ENCODE peak calls at places on chromosomes 16 and 17, in six cellular contexts. I is gastrocnemius medialis, V is PC-3, B is tibial artery, P is mucosa of descending colon, U is suprapubic skin. G is an unnamed sample.

GRCh38 chr16:68005786-68006286 is 6.6 kb upstream of the DPEP2 start:
- DNase-seq in I (peak; percentile 45), V (no peak), B (peak; percentile 55), P (peak; percentile 38), U (no peak), G (no peak)

GRCh38 chr17:3730881-3731429 is 7.3 kb downstream of the HASPIN start:
- DNase-seq in I (no peak), V (no peak), B (no peak), P (no peak), U (no peak), G (no peak)

GRCh38 chr16:88373927-88374492 is 8.7 kb upstream of the ZNF469 start:
- DNase-seq in I (no peak), V (no peak), B (no peak), P (no peak), U (no peak), G (no peak)

GRCh38 chr16:64077242-64077641 is 1044.6 kb downstream of the CDH11 start:
- DNase-seq in I (no peak), V (no peak), B (no peak), P (no peak), U (no peak), G (no peak)

GRCh38 chr16:49021136-49021535 is 260.5 kb downstream of the CBLN1 start:
- DNase-seq in I (no peak), V (peak; percentile 59), B (no peak), P (no peak), U (no peak), G (no peak)

GRCh38 chr16:46607529-46607928 is 13.7 kb downstream of the SHCBP1 start:
- DNase-seq in I (no peak), V (peak; percentile 57), B (no peak), P (no peak), U (no peak), G (no peak)

GRCh38 chr17:62703269-62703775 is 75.9 kb downstream of the MRC2 start:
- DNase-seq in I (no peak), V (peak; percentile 97), B (peak; percentile 49), P (no peak), U (peak; percentile 70), G (no peak)

GRCh38 chr17:59361386-59361785 is 29.9 kb downstream of the YPEL2 start:
- DNase-seq in I (no peak), V (peak; percentile 62), B (no peak), P (no peak), U (no peak), G (no peak)

GRCh38 chr17:45339646-45340605 is 23.1 kb upstream of the MAP3K14 start:
- DNase-seq in I (peak; percentile 2), V (no peak), B (no peak), P (no peak), U (no peak), G (no peak)

GRCh38 chr17:43877031-43877430 is 30.1 kb downstream of the CD300LG start:
- DNase-seq in I (no peak), V (no peak), B (no peak), P (no peak), U (no peak), G (no peak)

GRCh38 chr16:8774208-8774607 is 23.2 kb downstream of the TMEM186 start:
- DNase-seq in I (no peak), V (no peak), B (no peak), P (no peak), U (no peak), G (no peak)

GRCh38 chr16:85605051-85605911 is 7.8 kb upstream of the GSE1 start:
- DNase-seq in I (no peak), V (no peak), B (no peak), P (peak; percentile 41), U (no peak), G (no peak)

GRCh38 chr16:24568392-24568791 is 29.0 kb downstream of the RBBP6 start:
- DNase-seq in I (no peak), V (peak; percentile 39), B (no peak), P (no peak), U (no peak), G (no peak)

GRCh38 chr17:51036084-51036483 is 84.6 kb downstream of the SPAG9 start:
- DNase-seq in I (no peak), V (no peak), B (no peak), P (no peak), U (no peak), G (no peak)

GRCh38 chr17:9107527-9107926 is 86.2 kb downstream of the NTN1 start:
- DNase-seq in I (no peak), V (no peak), B (no peak), P (no peak), U (no peak), G (no peak)

GRCh38 chr16:1768061-1768766 is 3.1 kb downstream of the NME3 start:
- DNase-seq in I (no peak), V (no peak), B (no peak), P (no peak), U (no peak), G (no peak)

GRCh38 chr16:88348377-88349152 is 34.2 kb upstream of the ZNF469 start:
- DNase-seq in I (no peak), V (no peak), B (no peak), P (no peak), U (no peak), G (no peak)

GRCh38 chr17:46978489-46979022 is 497 bp downstream of the RPRML start:
- DNase-seq in I (no peak), V (peak; percentile 19), B (no peak), P (no peak), U (no peak), G (no peak)

GRCh38 chr17:10091051-10091450 is 107.4 kb downstream of the GAS7 start:
- DNase-seq in I (no peak), V (no peak), B (no peak), P (no peak), U (peak; percentile 39), G (no peak)

GRCh38 chr17:39974433-39974832 is 6.2 kb upstream of the PSMD3 start:
- DNase-seq in I (no peak), V (no peak), B (no peak), P (no peak), U (no peak), G (no peak)

GRCh38 chr16:82776466-82777146 is 149.8 kb downstream of the CDH13 start:
- DNase-seq in I (no peak), V (no peak), B (no peak), P (no peak), U (no peak), G (no peak)

GRCh38 chr16:84800579-84800978 is 19.2 kb upstream of the CRISPLD2 start:
- DNase-seq in I (no peak), V (no peak), B (no peak), P (no peak), U (no peak), G (no peak)

GRCh38 chr17:42120161-42121065 is 754 bp downstream of the KAT2A start:
- DNase-seq in I (no peak), V (no peak), B (no peak), P (peak; percentile 27), U (no peak), G (no peak)

GRCh38 chr16:77220427-77220826 is 21.2 kb downstream of the SYCE1L start:
- DNase-seq in I (no peak), V (no peak), B (no peak), P (no peak), U (no peak), G (no peak)

GRCh38 chr16:10261077-10261476 is 78.8 kb upstream of the GRIN2A start:
- DNase-seq in I (no peak), V (no peak), B (no peak), P (no peak), U (no peak), G (no peak)

GRCh38 chr16:10252155-10252554 is 69.9 kb upstream of the GRIN2A start:
- DNase-seq in I (no peak), V (no peak), B (no peak), P (no peak), U (no peak), G (no peak)

GRCh38 chr16:10255728-10256127 is 73.5 kb upstream of the GRIN2A start:
- DNase-seq in I (no peak), V (no peak), B (no peak), P (no peak), U (no peak), G (no peak)

GRCh38 chr16:10253344-10253855 is 71.2 kb upstream of the GRIN2A start:
- DNase-seq in I (no peak), V (no peak), B (no peak), P (no peak), U (no peak), G (no peak)

GRCh38 chr16:10256855-10257641 is 74.8 kb upstream of the GRIN2A start:
- DNase-seq in I (peak; percentile 12), V (peak; percentile 8), B (no peak), P (peak; percentile 13), U (no peak), G (no peak)
- TF ChIP-seq CTCF in I (peak; percentile 67), V (peak; percentile 50), B (peak; percentile 73), P (peak; percentile 54), U (peak; percentile 78), G (peak; percentile 70)

GRCh38 chr16:52069866-52070265 is 477.1 kb downstream of the TOX3 start:
- DNase-seq in I (no peak), V (peak; percentile 2), B (no peak), P (no peak), U (no peak), G (no peak)
- TF ChIP-seq CTCF in I (no peak), V (peak; percentile 21), B (no peak), P (no peak), U (no peak), G (peak; percentile 68)

GRCh38 chr17:32523017-32523680 is 36.4 kb downstream of the CDK5R1 start:
- DNase-seq in I (no peak), V (no peak), B (no peak), P (peak; percentile 31), U (no peak), G (no peak)

GRCh38 chr17:32523827-32524552 is 37.2 kb downstream of the CDK5R1 start:
- DNase-seq in I (no peak), V (no peak), B (no peak), P (no peak), U (no peak), G (no peak)

GRCh38 chr17:32528825-32529224 is 42.0 kb downstream of the CDK5R1 start:
- DNase-seq in I (no peak), V (no peak), B (no peak), P (no peak), U (no peak), G (no peak)

GRCh38 chr17:32527146-32527545 is 40.4 kb downstream of the CDK5R1 start:
- DNase-seq in I (no peak), V (no peak), B (no peak), P (no peak), U (no peak), G (no peak)

GRCh38 chr17:32525116-32525515 is 38.3 kb downstream of the CDK5R1 start:
- DNase-seq in I (no peak), V (no peak), B (no peak), P (no peak), U (no peak), G (no peak)
- TF ChIP-seq CTCF in I (no peak), V (no peak), B (no peak), P (no peak), U (no peak), G (no peak)

DNA sequence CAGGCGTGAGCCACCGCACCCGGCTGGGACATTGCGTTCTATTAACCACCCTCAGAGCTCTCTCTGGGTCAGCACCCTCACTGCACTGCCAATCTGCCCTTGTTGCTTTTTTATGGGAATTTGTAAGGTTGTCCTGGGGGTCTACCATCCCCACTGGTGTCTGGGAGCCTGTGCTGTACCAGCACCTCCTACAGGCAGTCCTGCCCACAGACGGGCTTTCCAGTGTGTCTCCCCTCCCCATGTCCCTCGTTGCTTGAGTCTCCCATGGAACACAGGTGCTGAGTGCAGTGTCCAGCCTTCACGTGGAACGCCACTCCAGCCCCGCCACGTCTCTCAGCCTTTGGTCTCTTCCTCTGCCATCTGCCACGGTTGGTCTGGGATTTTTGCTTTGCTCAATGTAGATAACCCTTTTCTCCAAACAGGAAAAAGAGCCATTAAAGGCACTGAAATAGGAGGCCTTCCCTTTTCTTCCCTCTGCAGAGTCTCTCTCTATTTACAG is 68.0 kb upstream of the CBX4 start:
- DNase-seq in I (no peak), V (no peak), B (no peak), P (no peak), U (no peak), G (no peak)
- TF ChIP-seq CTCF in I (no peak), V (no peak), B (no peak), P (no peak), U (no peak), G (no peak)